ENCODE peak calls at places on chromosome 21, in seven cellular contexts. G, F, L, O, Y, P and W are unnamed samples.

GRCh38 chr21:45979141-45979631 is 2.4 kb upstream of the COL6A1 start:
- DNase-seq in G (no peak), O (no peak), L (peak; percentile 79), P (no peak), F (peak; percentile 72), Y (no peak), W (peak; percentile 58)

GRCh38 chr21:46457801-46458314 is 833 bp upstream of the DIP2A start:
- DNase-seq in Y (no peak), L (peak; percentile 25), G (no peak), P (peak; percentile 22), F (no peak), O (peak; percentile 57), W (peak; percentile 66)

GRCh38 chr21:14480601-14481000 is 65.5 kb downstream of the SAMSN1 start:
- DNase-seq in O (no peak), F (no peak), G (no peak), P (peak; percentile 34), L (peak; percentile 8), Y (no peak), W (no peak)

GRCh38 chr21:25834376-25834775 is 99.6 kb downstream of the GABPA start:
- DNase-seq in P (no peak), O (no peak), Y (no peak), G (no peak), L (peak; percentile 51), F (no peak), W (no peak)

GRCh38 chr21:25298512-25299491 is 308.5 kb downstream of the MRPL39 start:
- DNase-seq in P (no peak), G (no peak), F (no peak), O (peak; percentile 3), L (no peak), Y (no peak), W (no peak)

GRCh38 chr21:17083084-17083483 is 429.8 kb upstream of the CXADR start:
- DNase-seq in F (no peak), G (no peak), O (no peak), P (no peak), L (no peak), Y (no peak), W (no peak)

GRCh38 chr21:39518845-39519205 is 67.1 kb downstream of the SH3BGR start:
- DNase-seq in P (no peak), G (no peak), L (no peak), F (no peak), Y (no peak), O (no peak), W (no peak)

GRCh38 chr21:38839683-38840286 is 34.1 kb downstream of the ETS2 start:
- DNase-seq in Y (no peak), F (no peak), G (peak; percentile 90), L (peak; percentile 95), O (no peak), P (no peak), W (peak; percentile 97)

GRCh38 chr21:25717491-25718139 is 17.1 kb downstream of the ATP5PF start:
- DNase-seq in F (no peak), O (no peak), P (no peak), L (peak; percentile 29), G (no peak), Y (no peak), W (peak; percentile 26)

GRCh38 chr21:33699277-33699676 is 57.0 kb downstream of the ITSN1 start:
- DNase-seq in G (no peak), O (no peak), Y (no peak), L (no peak), P (no peak), F (no peak), W (no peak)

GRCh38 chr21:35924714-35925301 is 135.5 kb downstream of the SETD4 start:
- DNase-seq in G (no peak), F (no peak), L (peak; percentile 72), P (peak; percentile 33), Y (no peak), O (no peak), W (peak; percentile 77)
- H3K27ac ChIP-seq in G (no peak overlapping the region), F (no peak overlapping the region), L (peak overlapping the region; percentile 62), P (no peak overlapping the region), Y (peak overlapping the region; percentile 63), O (no peak overlapping the region), W (no peak overlapping the region)

GRCh38 chr21:42336065-42336464 is 14.7 kb downstream of the TFF2 start:
- DNase-seq in G (no peak), O (no peak), F (peak; percentile 25), L (no peak), P (no peak), Y (no peak), W (peak; percentile 8)
- H3K27ac ChIP-seq in G (no peak overlapping the region), O (no peak overlapping the region), F (no peak overlapping the region), L (no peak overlapping the region), P (no peak overlapping the region), Y (no peak overlapping the region), W (no peak overlapping the region)

GRCh38 chr21:42654179-42654912 is 925 bp downstream of the PDE9A start:
- DNase-seq in L (no peak), P (no peak), O (peak; percentile 89), G (no peak), Y (no peak), F (peak; percentile 77), W (peak; percentile 75)

GRCh38 chr21:42654913-42655796 is 1.7 kb downstream of the PDE9A start:
- DNase-seq in O (peak; percentile 30), G (no peak), F (no peak), Y (no peak), P (no peak), L (no peak), W (peak; percentile 16)

GRCh38 chr21:42651515-42652401 is 1.7 kb upstream of the PDE9A start:
- DNase-seq in F (peak; percentile 76), O (no peak), G (no peak), P (no peak), L (no peak), Y (no peak), W (no peak)

GRCh38 chr21:42652527-42653491 is 612 bp upstream of the PDE9A start:
- DNase-seq in O (no peak), F (peak; percentile 85), G (peak; percentile 50), L (peak; percentile 41), Y (peak; percentile 35), P (peak; percentile 32), W (peak; percentile 90)

DNA sequence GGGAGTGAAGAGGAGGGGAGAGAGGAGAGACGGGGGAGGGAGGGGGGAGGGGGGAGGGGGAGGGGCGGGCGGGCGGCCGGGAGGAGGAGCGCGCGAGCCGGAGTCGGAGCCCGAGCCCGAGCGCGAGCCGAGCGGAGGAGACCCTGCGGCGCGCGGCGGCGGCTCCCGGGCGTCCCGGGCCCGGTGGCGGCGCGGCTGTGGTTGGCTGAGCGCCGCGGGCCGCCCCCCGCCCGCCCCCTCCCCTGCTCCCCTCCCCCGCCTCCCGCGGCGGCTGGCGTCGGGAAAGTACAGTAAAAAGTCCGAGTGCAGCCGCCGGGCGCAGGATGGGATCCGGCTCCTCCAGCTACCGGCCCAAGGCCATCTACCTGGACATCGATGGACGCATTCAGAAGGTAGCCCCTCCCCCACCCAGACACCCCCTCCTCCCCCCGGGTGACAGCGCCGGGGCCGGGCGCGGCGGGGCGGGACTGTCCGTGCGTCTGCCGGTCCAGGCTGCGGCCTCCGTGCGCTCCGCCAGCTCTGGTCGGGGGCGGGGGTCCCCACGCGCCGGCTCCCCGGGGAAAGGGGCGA is at the start of gene PDE9A:
- DNase-seq in P (no peak), O (peak; percentile 51), Y (no peak), L (no peak), F (peak; percentile 76), G (no peak), W (peak; percentile 37)
- H3K27ac ChIP-seq in P (peak within 1 kb of the TSS; percentile 87), O (peak within 1 kb of the TSS; percentile 66), Y (peak within 1 kb of the TSS; percentile 82), L (no peak within 1 kb of the TSS), F (no peak within 1 kb of the TSS), G (no peak within 1 kb of the TSS), W (peak within 1 kb of the TSS; percentile 26)

DNA sequence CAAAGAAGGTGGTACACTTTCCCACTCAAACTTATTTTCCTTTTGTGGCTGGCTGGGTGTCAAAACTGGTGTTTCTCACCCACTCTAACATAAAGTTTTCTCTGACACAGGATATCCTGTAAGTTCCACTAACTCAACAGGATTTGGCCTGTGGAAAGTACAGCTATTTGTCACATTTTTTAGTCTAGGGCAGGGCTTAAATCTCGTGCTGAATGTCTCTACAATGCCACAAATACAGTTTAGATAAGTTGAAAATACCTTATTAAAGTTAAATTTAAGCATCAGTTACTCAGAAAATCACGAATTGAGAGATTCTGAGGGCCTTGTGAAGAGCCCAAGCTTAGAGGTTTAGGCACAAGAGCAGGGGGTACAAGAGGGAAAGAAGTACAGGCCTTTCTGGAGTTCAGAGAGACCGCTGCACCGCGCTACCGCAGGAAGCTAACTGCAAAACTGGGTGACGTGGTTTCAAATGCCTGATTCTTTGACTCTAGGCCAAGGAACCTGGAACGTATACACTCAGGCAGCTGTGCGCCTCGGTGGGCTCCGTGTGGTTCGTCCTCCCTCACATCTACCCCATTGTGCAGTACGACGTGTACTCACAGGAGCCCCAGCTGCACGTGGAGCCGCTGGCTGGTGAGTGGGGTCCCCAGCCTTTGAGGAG is 23.4 kb upstream of the PWP2 start:
- DNase-seq in O (no peak), G (no peak), F (peak; percentile 80), P (no peak), L (no peak), Y (no peak), W (no peak)
- H3K27ac ChIP-seq in O (no peak overlapping the region), G (peak overlapping the region; percentile 67), F (peak overlapping the region; percentile 75), P (peak overlapping the region; percentile 80), L (no peak overlapping the region), Y (peak overlapping the region; percentile 54), W (no peak overlapping the region)

DNA sequence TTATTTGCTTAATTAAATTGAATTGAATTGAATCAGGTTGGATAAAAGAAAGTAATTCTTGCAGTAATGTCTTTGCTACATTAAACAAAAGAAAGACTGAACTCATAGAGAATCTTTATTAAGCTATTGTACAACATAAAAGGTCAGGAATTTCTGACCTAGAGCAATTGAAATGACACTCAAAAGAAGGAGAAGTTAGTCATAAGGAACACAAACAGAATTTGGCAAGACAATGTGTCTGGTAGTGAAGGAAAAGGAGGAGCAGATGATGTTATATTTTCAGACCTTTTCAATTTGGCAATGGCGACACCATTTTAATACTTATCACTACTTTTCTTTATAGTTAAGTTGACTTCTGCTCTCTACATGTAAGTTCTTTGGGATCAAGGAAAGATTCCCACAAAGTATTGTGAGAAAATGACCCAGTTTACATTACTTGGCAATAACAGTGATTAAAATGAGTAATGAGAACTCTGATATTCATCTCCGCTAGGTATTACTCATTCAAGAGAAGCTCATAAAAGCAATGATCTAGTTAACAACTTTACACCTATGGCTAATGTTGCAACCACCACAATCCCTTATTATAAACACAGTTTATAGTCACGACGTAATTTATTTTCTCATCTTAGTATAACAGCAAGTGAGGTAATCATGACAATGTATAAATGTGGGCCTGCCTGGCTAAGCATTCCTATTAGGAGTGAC is 14.7 kb upstream of the KRTAP21-1 start:
- DNase-seq in Y (no peak), G (no peak), L (peak; percentile 50), F (no peak), P (no peak), O (no peak), W (no peak)
- H3K27ac ChIP-seq in Y (no peak overlapping the region), G (no peak overlapping the region), L (peak overlapping the region; percentile 29), F (no peak overlapping the region), P (no peak overlapping the region), O (no peak overlapping the region), W (no peak overlapping the region)

DNA sequence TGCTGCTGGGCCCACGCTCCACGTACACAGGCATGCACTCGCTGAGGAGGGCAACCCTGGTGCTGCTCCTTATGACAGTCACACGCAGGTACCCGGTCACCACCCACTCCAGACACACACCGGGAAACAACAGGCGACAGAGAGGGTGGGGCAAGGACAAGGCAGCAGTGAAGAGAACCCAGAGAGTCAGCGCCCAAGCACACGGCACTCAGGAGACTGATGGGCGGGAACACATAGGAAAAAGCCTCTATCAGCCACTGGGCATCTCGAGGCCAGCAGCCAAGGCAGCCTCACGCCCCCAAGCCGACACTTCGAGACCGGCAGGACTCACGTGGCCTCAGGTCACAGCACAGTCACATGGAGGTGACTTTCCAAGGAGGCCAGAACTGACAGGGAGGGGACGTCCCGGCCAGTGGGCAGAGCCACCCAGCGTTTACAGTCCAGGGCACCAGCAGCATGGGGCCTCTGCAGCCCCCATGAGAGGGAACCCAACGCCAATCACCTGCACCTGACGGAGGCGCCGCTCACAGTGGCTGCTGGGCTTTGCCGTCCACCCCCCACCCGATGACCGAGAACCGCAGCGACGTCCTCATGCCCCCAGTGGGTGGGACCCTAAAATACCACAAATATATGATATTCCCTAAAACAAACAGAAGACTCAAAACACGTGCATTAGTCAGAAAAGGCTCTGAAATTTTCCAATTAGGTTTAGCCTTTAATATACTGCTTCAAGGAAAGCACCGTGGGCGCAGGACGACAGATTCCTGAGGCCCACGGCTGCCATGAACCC is 19.7 kb downstream of the PTTG1IP start:
- DNase-seq in G (no peak), P (no peak), L (no peak), Y (no peak), F (no peak), O (no peak), W (no peak)
- H3K27ac ChIP-seq in G (no peak overlapping the region), P (no peak overlapping the region), L (no peak overlapping the region), Y (no peak overlapping the region), F (no peak overlapping the region), O (no peak overlapping the region), W (no peak overlapping the region)